ENCODE peak calls at places on chromosome 19, in four cellular contexts. V is gastrocnemius medialis, F is IMR-90, L is K562. M is an unnamed sample. For H3K9me3, the result is how much of the 10 kb centered on the place peaks cover.

GRCh38 chr19:38274734-38275133 is 10.4 kb downstream of the SPINT2 start:
- DNase-seq in V (no peak), F (no peak), L (no peak), M (no peak)

GRCh38 chr19:20565321-20566018 is at the start of gene ZNF737:
- DNase-seq in V (peak), F (peak), L (peak), M (peak)

GRCh38 chr19:46697142-46697960 is 19.6 kb downstream of the PRKD2 start:
- DNase-seq in V (peak), F (peak), L (peak), M (peak)

GRCh38 chr19:29753190-29753933 is 38.3 kb upstream of the C19orf12 start:
- DNase-seq in V (no peak), F (no peak), L (peak), M (no peak)

GRCh38 chr19:7106711-7107657 is 37.5 kb downstream of the ZNF557 start:
- DNase-seq in V (no peak), F (no peak), L (no peak), M (no peak)

GRCh38 chr19:32570081-32570785 is 10.8 kb upstream of the PDCD5 start:
- DNase-seq in V (peak), F (peak), L (peak), M (peak)

GRCh38 chr19:38736036-38736412 is 8.2 kb downstream of the CAPN12 start:
- DNase-seq in V (no peak), F (no peak), L (peak), M (peak)

GRCh38 chr19:39236527-39236926 is 8.3 kb downstream of the IFNL3 start:
- DNase-seq in V (no peak), F (no peak), L (no peak), M (no peak)

GRCh38 chr19:10911579-10912363 is 16.7 kb downstream of the YIPF2 start:
- DNase-seq in V (peak), F (no peak), L (no peak), M (no peak)

GRCh38 chr19:38304866-38305429 is 897 bp downstream of the C19orf33 start:
- DNase-seq in V (no peak), F (no peak), L (peak), M (peak)

GRCh38 chr19:12777217-12778019 is 2.1 kb upstream of the HOOK2 start:
- DNase-seq in V (peak), F (peak), L (peak), M (peak)

GRCh38 chr19:8334458-8335342 is 8.4 kb downstream of the KANK3 start:
- DNase-seq in V (no peak), F (peak), L (no peak), M (peak)

GRCh38 chr19:5654931-5655330 is 25.4 kb downstream of the MICOS13 start:
- DNase-seq in V (no peak), F (no peak), L (no peak), M (no peak)

GRCh38 chr19:38417544-38418506 is 8.2 kb downstream of the RASGRP4 start:
- DNase-seq in V (peak), F (no peak), L (peak), M (no peak)

GRCh38 chr19:54523403-54523802 is 20.8 kb downstream of the LAIR2 start:
- DNase-seq in V (no peak), F (peak), L (no peak), M (no peak)
- H3K9me3 ChIP-seq in V (under half), F (under half), L (under half), M (under half)

GRCh38 chr19:48968813-48969218 is 3.7 kb downstream of the FTL start:
- DNase-seq in V (peak), F (no peak), L (no peak), M (no peak)
- TF ChIP-seq CTCF in V (no peak), F (no peak), L (no peak), M (no peak)

GRCh38 chr19:4636151-4636717 is 3.1 kb upstream of the TNFAIP8L1 start:
- DNase-seq in V (peak), F (peak), L (peak), M (peak)
- H3K4me3 ChIP-seq in V (peak), F (peak), L (peak), M (peak)

GRCh38 chr19:14961956-14962685 is 17.5 kb downstream of the SLC1A6 start:
- DNase-seq in V (no peak), F (no peak), L (no peak), M (no peak)

GRCh38 chr19:14954071-14954655 is 12.9 kb downstream of the OR7C2 start:
- DNase-seq in V (no peak), F (no peak), L (peak), M (no peak)

GRCh38 chr19:14952767-14953166 is 11.5 kb downstream of the OR7C2 start:
- DNase-seq in V (no peak), F (no peak), L (no peak), M (no peak)

GRCh38 chr19:14959263-14959662 is 18.0 kb downstream of the OR7C2 start:
- DNase-seq in V (no peak), F (no peak), L (no peak), M (no peak)

DNA sequence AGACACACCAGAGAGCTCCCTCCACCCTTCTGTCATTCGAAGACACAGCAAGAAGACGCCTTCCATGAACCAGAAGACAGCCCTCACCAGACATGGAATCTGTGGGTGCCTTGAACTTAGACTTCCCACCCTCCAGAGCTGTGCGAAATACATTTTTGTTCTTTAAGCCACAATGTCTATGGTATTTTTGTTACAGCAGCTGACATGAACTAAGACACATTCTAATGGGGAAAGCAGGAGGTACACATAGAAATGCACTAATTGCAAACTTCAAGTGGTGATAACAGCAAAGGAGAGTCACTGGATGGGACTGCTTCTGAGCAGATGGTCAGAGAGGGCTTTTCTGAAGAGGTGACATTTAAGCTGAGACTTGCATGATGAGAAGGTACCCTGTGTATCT is 16.2 kb downstream of the OR7C2 start:
- DNase-seq in V (no peak), F (no peak), L (no peak), M (no peak)
- H3K9me3 ChIP-seq in V (under half), F (under half), L (under half), M (under half)

GRCh38 chr19:45506246-45506990 is 861 bp upstream of the VASP start:
- DNase-seq in V (peak), F (peak), L (peak), M (peak)
- TF ChIP-seq CTCF in V (peak), F (peak), L (peak), M (peak)

GRCh38 chr19:18232540-18233223 is 6.4 kb upstream of the PDE4C start:
- DNase-seq in V (no peak), F (no peak), L (peak), M (peak)
- H3K4me3 ChIP-seq in V (no peak), F (no peak), L (peak), M (peak)

DNA sequence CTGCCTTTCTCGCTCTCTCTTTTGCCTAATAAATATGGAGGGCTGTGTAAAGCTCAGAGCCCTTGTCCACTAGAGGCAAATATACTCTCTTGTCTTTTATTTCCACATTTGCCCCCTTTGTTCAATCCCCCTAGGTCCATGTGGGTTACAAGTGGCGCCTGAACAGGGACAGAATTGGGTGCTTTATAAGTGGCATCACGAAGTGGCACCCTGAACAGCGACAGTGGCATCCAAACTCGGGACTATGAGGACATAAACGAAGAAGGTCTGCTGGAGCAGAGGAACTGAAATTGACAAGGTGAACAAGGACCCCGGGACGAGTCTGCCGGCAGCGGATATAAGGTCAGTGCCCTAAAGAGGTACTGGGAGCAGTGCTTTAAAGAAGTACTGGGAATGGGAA is 4.3 kb upstream of the ZNF610 start:
- DNase-seq in V (no peak), F (no peak), L (no peak), M (no peak)
- H3K9me3 ChIP-seq in V (under half), F (under half), L (under half), M (under half)

GRCh38 chr19:50794074-50794777 is 4.0 kb downstream of the ACP4 start:
- DNase-seq in V (no peak), F (no peak), L (peak), M (peak)
- TF ChIP-seq CTCF in V (no peak), F (peak), L (peak), M (peak)

DNA sequence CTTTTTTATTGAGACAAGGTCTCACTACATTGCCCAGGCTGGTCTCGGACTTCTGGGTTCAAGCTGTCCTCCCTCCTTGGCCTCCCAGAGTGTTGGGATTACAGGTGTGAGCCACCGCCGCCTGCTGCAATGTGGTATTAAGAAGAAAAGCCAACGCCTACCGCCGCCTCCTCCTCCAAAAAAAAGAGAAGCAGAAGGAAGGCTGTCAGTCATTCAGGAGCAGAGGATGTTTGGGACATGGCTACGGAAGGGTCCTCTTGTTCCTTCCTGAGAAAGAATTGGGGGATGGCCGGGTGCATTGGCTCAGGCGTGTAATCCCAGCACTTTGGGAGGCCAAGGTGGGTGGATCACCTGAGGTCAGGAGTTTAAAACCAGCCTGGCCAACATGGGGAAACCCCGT is 1.2 kb downstream of the PPP1R37 start:
- DNase-seq in V (no peak), F (no peak), L (no peak), M (no peak)
- H3K4me3 ChIP-seq in V (peak), F (peak), L (peak), M (peak)